ENCODE peak calls at places on chromosomes 3 and 15, in ten cellular contexts. One of them, this sample, is unnamed.

GRCh38 chr3:15653326-15653725 is 51.8 kb downstream of the BTD start:
- DNase-seq in stimulated activated CD8-positive, alpha-beta memory T cell treated with anti-CD3 and anti-CD28 coated beads, Interleukin-7, amount 100 ng/mL, for 4 hours: no peak
- DNase-seq in NCI-H774: no peak
- DNase-seq in activated CD8-positive, alpha-beta memory T cell treated with anti-CD3 and anti-CD28 coated beads, Interleukin-2, amount 50 U/mL, for 48 hours: no peak
- DNase-seq in Daoy: no peak
- DNase-seq in astrocyte of the spinal cord: no peak
- DNase-seq in C1 segment of cervical spinal cord: no peak
- DNase-seq in cerebellar nuclear complex: no peak
- DNase-seq in cardiac fibroblast: no peak
- DNase-seq in B cell: no peak
- DNase-seq in this sample: no peak

GRCh38 chr3:176920806-176921205 is 276.5 kb downstream of the TBL1XR1 start:
- DNase-seq in stimulated activated CD8-positive, alpha-beta memory T cell treated with anti-CD3 and anti-CD28 coated beads, Interleukin-7, amount 100 ng/mL, for 4 hours: no peak
- DNase-seq in NCI-H774: peak; percentile 93
- DNase-seq in activated CD8-positive, alpha-beta memory T cell treated with anti-CD3 and anti-CD28 coated beads, Interleukin-2, amount 50 U/mL, for 48 hours: no peak
- DNase-seq in Daoy: peak; percentile 52
- DNase-seq in astrocyte of the spinal cord: peak; percentile 19
- DNase-seq in C1 segment of cervical spinal cord: no peak
- DNase-seq in cerebellar nuclear complex: no peak
- DNase-seq in cardiac fibroblast: no peak
- DNase-seq in B cell: no peak
- DNase-seq in this sample: no peak

GRCh38 chr3:187264051-187264450 is 27.5 kb downstream of the MASP1 start:
- DNase-seq in stimulated activated CD8-positive, alpha-beta memory T cell treated with anti-CD3 and anti-CD28 coated beads, Interleukin-7, amount 100 ng/mL, for 4 hours: no peak
- DNase-seq in NCI-H774: peak; percentile 25
- DNase-seq in activated CD8-positive, alpha-beta memory T cell treated with anti-CD3 and anti-CD28 coated beads, Interleukin-2, amount 50 U/mL, for 48 hours: no peak
- DNase-seq in Daoy: peak; percentile 44
- DNase-seq in astrocyte of the spinal cord: peak; percentile 61
- DNase-seq in C1 segment of cervical spinal cord: no peak
- DNase-seq in cerebellar nuclear complex: no peak
- DNase-seq in cardiac fibroblast: peak; percentile 71
- DNase-seq in B cell: no peak
- DNase-seq in this sample: peak; percentile 85

GRCh38 chr3:16548721-16549120 is 35.2 kb upstream of the RFTN1 start:
- DNase-seq in stimulated activated CD8-positive, alpha-beta memory T cell treated with anti-CD3 and anti-CD28 coated beads, Interleukin-7, amount 100 ng/mL, for 4 hours: no peak
- DNase-seq in NCI-H774: no peak
- DNase-seq in activated CD8-positive, alpha-beta memory T cell treated with anti-CD3 and anti-CD28 coated beads, Interleukin-2, amount 50 U/mL, for 48 hours: no peak
- DNase-seq in Daoy: peak; percentile 67
- DNase-seq in astrocyte of the spinal cord: peak; percentile 84
- DNase-seq in C1 segment of cervical spinal cord: no peak
- DNase-seq in cerebellar nuclear complex: no peak
- DNase-seq in cardiac fibroblast: peak; percentile 26
- DNase-seq in B cell: no peak
- DNase-seq in this sample: no peak

GRCh38 chr3:194756460-194757355 is 71.0 kb downstream of the FAM43A start:
- DNase-seq in stimulated activated CD8-positive, alpha-beta memory T cell treated with anti-CD3 and anti-CD28 coated beads, Interleukin-7, amount 100 ng/mL, for 4 hours: no peak
- DNase-seq in NCI-H774: peak; percentile 39
- DNase-seq in activated CD8-positive, alpha-beta memory T cell treated with anti-CD3 and anti-CD28 coated beads, Interleukin-2, amount 50 U/mL, for 48 hours: no peak
- DNase-seq in Daoy: no peak
- DNase-seq in astrocyte of the spinal cord: no peak
- DNase-seq in C1 segment of cervical spinal cord: peak; percentile 51
- DNase-seq in cerebellar nuclear complex: no peak
- DNase-seq in cardiac fibroblast: no peak
- DNase-seq in B cell: no peak
- DNase-seq in this sample: no peak

GRCh38 chr3:141234283-141234682 is 2.7 kb downstream of the PXYLP1 start:
- DNase-seq in stimulated activated CD8-positive, alpha-beta memory T cell treated with anti-CD3 and anti-CD28 coated beads, Interleukin-7, amount 100 ng/mL, for 4 hours: no peak
- DNase-seq in NCI-H774: no peak
- DNase-seq in activated CD8-positive, alpha-beta memory T cell treated with anti-CD3 and anti-CD28 coated beads, Interleukin-2, amount 50 U/mL, for 48 hours: no peak
- DNase-seq in Daoy: no peak
- DNase-seq in astrocyte of the spinal cord: no peak
- DNase-seq in C1 segment of cervical spinal cord: no peak
- DNase-seq in cerebellar nuclear complex: no peak
- DNase-seq in cardiac fibroblast: no peak
- DNase-seq in B cell: no peak
- DNase-seq in this sample: no peak

GRCh38 chr3:52247455-52248164 is 2.1 kb downstream of the PPM1M start:
- DNase-seq in stimulated activated CD8-positive, alpha-beta memory T cell treated with anti-CD3 and anti-CD28 coated beads, Interleukin-7, amount 100 ng/mL, for 4 hours: no peak
- DNase-seq in NCI-H774: no peak
- DNase-seq in activated CD8-positive, alpha-beta memory T cell treated with anti-CD3 and anti-CD28 coated beads, Interleukin-2, amount 50 U/mL, for 48 hours: peak; percentile 49
- DNase-seq in Daoy: no peak
- DNase-seq in astrocyte of the spinal cord: no peak
- DNase-seq in C1 segment of cervical spinal cord: no peak
- DNase-seq in cerebellar nuclear complex: no peak
- DNase-seq in cardiac fibroblast: no peak
- DNase-seq in B cell: no peak
- DNase-seq in this sample: no peak

GRCh38 chr15:62769604-62770003 is 272.9 kb upstream of the TPM1 start:
- DNase-seq in stimulated activated CD8-positive, alpha-beta memory T cell treated with anti-CD3 and anti-CD28 coated beads, Interleukin-7, amount 100 ng/mL, for 4 hours: no peak
- DNase-seq in NCI-H774: no peak
- DNase-seq in activated CD8-positive, alpha-beta memory T cell treated with anti-CD3 and anti-CD28 coated beads, Interleukin-2, amount 50 U/mL, for 48 hours: no peak
- DNase-seq in Daoy: peak; percentile 86
- DNase-seq in astrocyte of the spinal cord: peak; percentile 85
- DNase-seq in C1 segment of cervical spinal cord: no peak
- DNase-seq in cerebellar nuclear complex: no peak
- DNase-seq in cardiac fibroblast: peak; percentile 47
- DNase-seq in B cell: no peak
- DNase-seq in this sample: no peak

This sample was measured in Caki2.